ENCODE peak calls at places on chromosomes 5 and 9, in seven cellular contexts. V, M, Y, K, J, U and B are unnamed samples.

GRCh38 chr9:137724114-137724445 is 105.3 kb downstream of the EHMT1 start:
- DNase-seq in V (peak), M (peak), Y (no peak), K (peak), J (no peak), U (no peak), B (no peak)

GRCh38 chr9:121154782-121155181 is 46.9 kb downstream of the RAB14 start:
- DNase-seq in V (peak), M (no peak), Y (no peak), K (no peak), J (no peak), U (no peak), B (no peak)

GRCh38 chr9:33867747-33868429 is 50.9 kb downstream of the UBE2R2 start:
- DNase-seq in V (peak), M (no peak), Y (no peak), K (no peak), J (no peak), U (no peak), B (peak)

GRCh38 chr9:70557665-70558419 is 143.4 kb upstream of the KLF9 start:
- DNase-seq in V (no peak), M (no peak), Y (no peak), K (no peak), J (no peak), U (no peak), B (no peak)

GRCh38 chr5:74173665-74174064 is 466.9 kb downstream of the ENC1 start:
- DNase-seq in V (no peak), M (no peak), Y (no peak), K (no peak), J (no peak), U (no peak), B (no peak)

GRCh38 chr9:112487799-112488345 is 1.2 kb downstream of the KIAA1958 start:
- DNase-seq in V (peak), M (no peak), Y (peak), K (peak), J (no peak), U (no peak), B (no peak)

GRCh38 chr5:140109050-140109817 is 4.7 kb upstream of the PURA start:
- DNase-seq in V (peak), M (peak), Y (no peak), K (peak), J (no peak), U (no peak), B (no peak)

GRCh38 chr9:27535701-27536118 is 6.1 kb upstream of the MOB3B start:
- DNase-seq in V (no peak), M (peak), Y (no peak), K (peak), J (no peak), U (no peak), B (no peak)

GRCh38 chr5:14168793-14169262 is 25.7 kb downstream of the TRIO start:
- DNase-seq in V (no peak), M (no peak), Y (no peak), K (no peak), J (no peak), U (no peak), B (no peak)

GRCh38 chr9:7982907-7983306 is 183.3 kb upstream of the DMAC1 start:
- DNase-seq in V (no peak), M (no peak), Y (no peak), K (no peak), J (no peak), U (no peak), B (no peak)

GRCh38 chr9:121562261-121562780 is 62.7 kb upstream of the GGTA1 start:
- DNase-seq in V (no peak), M (no peak), Y (no peak), K (no peak), J (no peak), U (no peak), B (no peak)

GRCh38 chr9:69313175-69313574 is 11.8 kb upstream of the ENTREP1 start:
- DNase-seq in V (no peak), M (peak), Y (no peak), K (no peak), J (no peak), U (no peak), B (no peak)

GRCh38 chr5:14186132-14186830 is 43.1 kb downstream of the TRIO start:
- DNase-seq in V (peak), M (no peak), Y (no peak), K (no peak), J (no peak), U (peak), B (no peak)

GRCh38 chr5:502325-503079 is 21.7 kb downstream of the SLC9A3 start:
- DNase-seq in V (no peak), M (peak), Y (no peak), K (no peak), J (no peak), U (no peak), B (no peak)

GRCh38 chr9:91211919-91212318 is 149.8 kb downstream of the AUH start:
- DNase-seq in V (peak), M (no peak), Y (no peak), K (no peak), J (no peak), U (no peak), B (no peak)

GRCh38 chr5:78527054-78527884 is 121.3 kb downstream of the LHFPL2 start:
- DNase-seq in V (peak), M (peak), Y (no peak), K (peak), J (no peak), U (peak), B (peak)

GRCh38 chr5:139806726-139807646 is 11.4 kb downstream of the PSD2 start:
- DNase-seq in V (no peak), M (no peak), Y (no peak), K (no peak), J (no peak), U (no peak), B (no peak)

GRCh38 chr5:178465861-178466288 is 124.3 kb downstream of the COL23A1 start:
- DNase-seq in V (no peak), M (no peak), Y (no peak), K (no peak), J (no peak), U (no peak), B (no peak)

GRCh38 chr9:130912932-130913598 is 16.5 kb upstream of the QRFP start:
- DNase-seq in V (peak), M (no peak), Y (no peak), K (peak), J (no peak), U (no peak), B (peak)

GRCh38 chr5:16609412-16609811 is 7.4 kb downstream of the RETREG1 start:
- DNase-seq in V (no peak), M (peak), Y (no peak), K (peak), J (no peak), U (no peak), B (no peak)

GRCh38 chr5:6096101-6096500 is 282.2 kb downstream of the MED10 start:
- DNase-seq in V (no peak), M (no peak), Y (no peak), K (no peak), J (no peak), U (no peak), B (no peak)

GRCh38 chr5:99926463-99926862 is 608.7 kb upstream of the FAM174A start:
- DNase-seq in V (no peak), M (no peak), Y (no peak), K (no peak), J (no peak), U (no peak), B (no peak)

GRCh38 chr5:99928490-99928889 is 606.7 kb upstream of the FAM174A start:
- DNase-seq in V (no peak), M (no peak), Y (no peak), K (no peak), J (no peak), U (no peak), B (no peak)

GRCh38 chr5:99929806-99930135 is 605.4 kb upstream of the FAM174A start:
- DNase-seq in V (no peak), M (no peak), Y (no peak), K (no peak), J (no peak), U (no peak), B (no peak)

GRCh38 chr5:99929067-99929805 is 605.9 kb upstream of the FAM174A start:
- DNase-seq in V (no peak), M (no peak), Y (no peak), K (no peak), J (no peak), U (no peak), B (no peak)
- H3K4me3 ChIP-seq in V (no peak), M (no peak), Y (no peak), K (no peak), J (no peak), U (no peak), B (no peak)

DNA sequence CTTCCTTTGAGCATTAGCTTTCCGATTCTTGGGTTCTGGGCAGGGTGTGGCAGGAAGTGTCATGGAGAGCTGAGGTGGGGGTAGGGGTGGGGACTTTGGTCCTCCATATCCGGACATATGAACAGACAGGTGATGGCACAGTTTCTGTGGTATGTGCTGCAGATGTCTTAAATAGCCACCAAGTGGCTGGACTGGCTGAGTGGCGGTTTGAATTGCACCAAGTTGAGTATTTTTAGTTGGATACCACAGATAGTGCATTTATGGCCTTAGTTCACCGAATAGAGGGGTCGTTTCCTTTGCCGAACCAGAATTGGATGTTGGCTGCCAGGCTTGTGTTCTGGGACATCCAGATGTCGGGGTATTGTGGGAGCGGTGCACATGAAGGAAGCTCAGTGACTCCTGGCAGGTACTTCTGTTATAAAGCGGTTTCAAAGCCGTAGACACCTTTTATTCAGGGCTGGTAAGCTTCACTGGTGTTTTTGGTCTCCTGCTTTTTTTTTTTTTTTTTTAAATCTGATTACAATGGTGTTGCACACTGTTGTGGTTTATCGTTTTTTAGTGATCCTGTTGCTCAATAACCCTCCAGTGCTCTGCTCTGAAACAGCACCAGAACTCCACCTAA is 15.1 kb upstream of the TNFAIP8 start:
- DNase-seq in V (peak), M (no peak), Y (peak), K (no peak), J (no peak), U (no peak), B (no peak)
- H3K4me3 ChIP-seq in V (no peak), M (no peak), Y (peak), K (no peak), J (peak), U (no peak), B (no peak)

GRCh38 chr5:37841223-37841622 is 1.4 kb upstream of the GDNF start:
- DNase-seq in V (peak), M (no peak), Y (no peak), K (no peak), J (no peak), U (peak), B (no peak)
- H3K4me3 ChIP-seq in V (no peak), M (peak), Y (no peak), K (no peak), J (no peak), U (no peak), B (no peak)

DNA sequence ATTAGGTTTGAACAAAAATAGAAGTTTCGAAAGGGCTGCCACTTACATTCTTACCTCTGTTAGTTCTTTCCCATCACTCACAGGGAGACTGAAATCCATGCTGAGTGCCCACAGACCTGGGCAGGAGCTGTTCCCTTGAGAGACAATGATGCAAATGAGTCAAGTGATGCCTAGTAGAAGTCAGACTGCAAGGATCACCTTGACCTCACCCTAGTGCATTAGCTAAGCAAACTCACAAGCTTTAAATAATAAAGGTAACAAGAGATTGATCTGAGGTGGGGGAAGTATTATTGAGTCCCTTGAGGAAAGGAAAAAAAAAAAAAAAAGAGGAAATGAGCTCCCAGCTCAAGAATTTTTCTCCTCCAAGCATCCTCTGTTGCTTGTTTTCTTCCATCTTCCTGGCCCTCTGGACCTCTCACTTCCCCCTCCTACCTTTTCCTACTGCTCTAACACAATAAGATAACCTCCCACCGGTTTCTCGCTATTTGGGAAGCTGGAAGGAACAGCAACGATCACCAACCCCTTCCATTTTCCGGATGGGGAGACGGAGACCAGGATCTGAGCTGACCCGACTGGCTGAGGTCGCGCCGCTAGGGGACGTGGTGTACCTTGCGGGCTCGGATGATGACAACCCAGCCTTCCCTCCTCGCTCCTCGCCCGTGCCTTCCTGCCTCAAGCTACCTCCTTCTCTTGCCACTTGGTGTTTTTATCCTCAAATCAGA is 2.0 kb downstream of the LPAR1 start:
- DNase-seq in V (peak), M (peak), Y (no peak), K (peak), J (no peak), U (no peak), B (peak)
- H3K4me3 ChIP-seq in V (peak), M (peak), Y (no peak), K (peak), J (peak), U (no peak), B (peak)

GRCh38 chr9:132761602-132762001 is 91.3 kb downstream of the GTF3C4 start:
- DNase-seq in V (no peak), M (no peak), Y (no peak), K (no peak), J (no peak), U (no peak), B (no peak)
- H3K4me3 ChIP-seq in V (no peak), M (no peak), Y (no peak), K (no peak), J (no peak), U (no peak), B (no peak)

DNA sequence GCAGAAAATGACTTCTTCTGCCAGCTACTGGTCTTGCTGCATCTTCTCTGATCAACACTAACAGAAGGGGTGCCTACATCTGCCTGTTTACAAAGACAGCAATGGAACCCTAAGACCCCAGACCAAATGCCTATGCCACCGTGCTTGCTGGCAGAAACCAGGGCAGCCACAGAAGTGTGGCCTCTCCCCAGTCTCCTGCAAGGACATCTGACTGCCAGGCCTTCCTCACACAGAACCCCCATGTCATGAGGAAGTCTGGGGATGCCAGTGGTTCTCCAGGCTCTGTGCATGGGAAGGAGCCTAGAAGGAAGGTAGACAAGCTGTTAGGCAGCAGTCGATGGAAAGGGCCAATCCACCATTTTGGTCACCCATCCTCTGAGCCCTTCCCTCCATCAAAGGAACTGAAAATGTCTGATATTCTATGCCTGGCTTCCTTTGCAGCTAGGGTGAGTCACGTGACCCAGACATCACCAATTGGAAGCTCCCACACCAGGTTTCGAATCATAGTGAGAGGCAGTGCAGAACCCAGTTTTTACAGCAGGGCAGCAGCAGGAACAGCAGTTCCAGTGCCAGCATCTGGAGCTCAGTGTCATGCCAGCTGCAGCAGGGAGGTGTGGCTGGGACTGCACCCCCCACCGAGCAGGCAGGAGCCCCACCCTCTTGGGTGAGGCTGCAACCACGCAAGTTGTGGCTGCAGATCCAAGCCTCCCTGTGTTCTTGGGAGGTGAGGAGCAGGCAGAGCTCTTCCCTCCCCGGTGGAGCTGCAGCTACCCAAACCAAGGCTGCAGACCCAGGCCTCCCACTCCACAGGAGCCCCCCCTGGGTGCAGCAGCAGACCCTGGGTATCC is 123.4 kb downstream of the OLFM1 start:
- DNase-seq in V (no peak), M (no peak), Y (no peak), K (no peak), J (no peak), U (no peak), B (no peak)
- H3K4me3 ChIP-seq in V (no peak), M (no peak), Y (no peak), K (no peak), J (no peak), U (no peak), B (no peak)

DNA sequence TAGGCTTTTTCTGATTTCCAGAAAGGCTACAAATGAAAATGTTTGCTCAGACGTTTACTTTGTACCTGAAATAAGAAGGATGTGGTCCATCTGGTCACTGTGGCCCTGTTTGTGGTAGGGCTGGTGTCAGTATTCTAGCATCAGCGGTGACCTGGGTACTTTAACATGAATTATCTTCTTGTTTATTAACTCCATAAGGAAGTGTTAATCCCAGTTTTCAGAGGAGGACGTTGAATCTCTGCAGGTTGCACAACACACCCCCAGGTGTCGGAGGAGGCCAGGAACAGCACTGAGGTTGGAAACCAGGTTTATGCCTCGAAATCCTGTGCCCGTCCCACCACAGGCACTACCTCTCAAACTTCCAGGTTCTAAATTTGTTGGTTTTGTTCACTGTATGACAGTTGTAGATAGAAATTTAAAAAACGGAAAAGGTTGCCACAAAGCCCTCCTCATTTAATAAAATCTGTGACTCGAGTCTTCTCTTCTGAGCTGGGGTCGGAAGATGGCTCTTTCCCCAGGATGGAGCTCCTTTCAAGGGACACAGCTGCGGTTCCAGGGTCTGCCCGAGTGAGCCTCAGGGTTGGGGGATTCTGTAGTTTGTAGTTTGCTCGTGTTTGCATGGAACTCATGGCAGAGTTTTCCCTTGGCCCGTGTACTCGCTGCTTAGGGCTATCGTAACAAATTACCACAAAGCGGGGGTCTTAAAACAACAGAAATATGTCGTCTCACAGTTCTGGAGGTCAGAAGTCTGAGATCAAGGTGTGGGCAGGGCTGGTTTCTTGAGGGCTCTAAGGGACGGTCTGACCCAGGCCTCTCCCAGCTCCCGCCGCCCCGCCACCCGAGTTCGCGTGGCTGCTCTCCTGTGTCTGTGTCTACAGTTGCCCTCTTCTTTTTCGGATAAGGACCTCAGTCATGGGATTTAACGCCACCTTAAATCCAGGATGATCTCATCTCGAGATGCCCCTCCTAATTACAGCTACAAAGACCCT is 13.7 kb upstream of the LPCAT1 start:
- DNase-seq in V (peak), M (no peak), Y (no peak), K (no peak), J (no peak), U (no peak), B (peak)
- H3K4me3 ChIP-seq in V (peak), M (no peak), Y (no peak), K (no peak), J (peak), U (peak), B (no peak)

GRCh38 chr5:93611900-93612898 is 29.2 kb downstream of the NR2F1 start:
- DNase-seq in V (no peak), M (peak), Y (no peak), K (peak), J (no peak), U (peak), B (no peak)

GRCh38 chr5:93609756-93610155 is 26.7 kb downstream of the NR2F1 start:
- DNase-seq in V (no peak), M (peak), Y (no peak), K (no peak), J (no peak), U (no peak), B (no peak)

GRCh38 chr5:93610581-93611167 is 27.7 kb downstream of the NR2F1 start:
- DNase-seq in V (no peak), M (peak), Y (no peak), K (peak), J (no peak), U (no peak), B (no peak)

GRCh38 chr5:93607367-93608258 is 24.6 kb downstream of the NR2F1 start:
- DNase-seq in V (peak), M (peak), Y (peak), K (peak), J (no peak), U (peak), B (no peak)

DNA sequence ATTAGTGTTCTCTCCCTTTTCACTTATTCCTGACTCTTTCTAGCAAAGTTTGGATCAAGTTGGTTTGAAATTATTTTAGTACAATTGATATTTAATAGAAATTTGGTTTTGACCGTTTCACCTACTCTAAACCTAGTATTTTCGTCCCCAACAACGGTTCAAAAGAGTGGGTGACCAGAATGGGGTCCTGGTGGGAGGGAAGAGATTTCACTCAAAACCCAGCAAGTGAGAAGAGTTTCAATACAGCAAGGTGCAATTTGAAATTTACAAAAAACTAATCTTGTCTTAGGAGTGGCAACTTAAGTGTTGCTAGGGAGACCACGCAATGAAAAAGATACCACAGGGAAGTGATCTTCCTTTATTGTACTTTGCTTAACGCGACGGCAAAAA is 28.5 kb downstream of the NR2F1 start:
- DNase-seq in V (no peak), M (no peak), Y (no peak), K (no peak), J (no peak), U (no peak), B (no peak)
- H3K4me3 ChIP-seq in V (no peak), M (peak), Y (no peak), K (peak), J (no peak), U (no peak), B (peak)